ENCODE peak calls at places on chromosomes 3 and 15, in six cellular contexts. I is neural progenitor cell; J is IMR-90; U is Peyer's patch; K is CD8-positive, alpha-beta T cell; M is uterus. W is an unnamed sample. For H3K36me3, the result is how much of the 10 kb centered on the place peaks cover.

GRCh38 chr15:33298631-33299030 is 12.1 kb upstream of the RYR3 start:
- DNase-seq in I (no peak), J (no peak), U (no peak), K (no peak), M (no peak), W (no peak)

GRCh38 chr3:139574026-139574947 is 34.7 kb upstream of the RBP1 start:
- DNase-seq in I (no peak), J (no peak), U (no peak), K (no peak), M (peak), W (peak)

GRCh38 chr15:57061696-57062095 is 143.3 kb downstream of the TCF12 start:
- DNase-seq in I (no peak), J (peak), U (no peak), K (no peak), M (no peak), W (no peak)

GRCh38 chr3:14273886-14274517 is 95.4 kb downstream of the LSM3 start:
- DNase-seq in I (no peak), J (peak), U (no peak), K (no peak), M (no peak), W (no peak)

GRCh38 chr15:66149871-66150270 is 103.7 kb downstream of the MEGF11 start:
- DNase-seq in I (peak), J (no peak), U (no peak), K (no peak), M (no peak), W (no peak)

GRCh38 chr3:72187131-72187530 is 402.2 kb upstream of the PROK2 start:
- DNase-seq in I (peak), J (no peak), U (no peak), K (no peak), M (no peak), W (no peak)

GRCh38 chr3:169998668-169999131 is 32.1 kb downstream of the SEC62 start:
- DNase-seq in I (no peak), J (peak), U (no peak), K (no peak), M (no peak), W (no peak)

GRCh38 chr3:46549408-46549904 is 16.6 kb downstream of the LRRC2 start:
- DNase-seq in I (no peak), J (no peak), U (no peak), K (no peak), M (no peak), W (no peak)

GRCh38 chr3:192929146-192929545 is 11.5 kb upstream of the MB21D2 start:
- DNase-seq in I (no peak), J (peak), U (no peak), K (no peak), M (no peak), W (no peak)

GRCh38 chr3:197023241-197023997 is 6.2 kb downstream of the MELTF start:
- DNase-seq in I (no peak), J (no peak), U (peak), K (no peak), M (no peak), W (no peak)

GRCh38 chr3:20608054-20608738 is 422.2 kb upstream of the SGO1 start:
- DNase-seq in I (no peak), J (no peak), U (no peak), K (no peak), M (no peak), W (no peak)

GRCh38 chr3:158792709-158793108 is 9.1 kb upstream of the MFSD1 start:
- DNase-seq in I (no peak), J (peak), U (no peak), K (no peak), M (no peak), W (no peak)

GRCh38 chr15:41659855-41660234 is 360 bp upstream of the MGA start:
- DNase-seq in I (no peak), J (no peak), U (no peak), K (no peak), M (no peak), W (peak)

GRCh38 chr15:75836953-75837321 is 6.3 kb upstream of the UBE2Q2 start:
- DNase-seq in I (no peak), J (peak), U (peak), K (no peak), M (no peak), W (no peak)

GRCh38 chr15:55526559-55527036 is 18.6 kb upstream of the DNAAF4 start:
- DNase-seq in I (peak), J (peak), U (no peak), K (no peak), M (no peak), W (peak)

GRCh38 chr3:42115223-42115622 is 24.1 kb downstream of the TRAK1 start:
- DNase-seq in I (no peak), J (no peak), U (no peak), K (no peak), M (no peak), W (no peak)

GRCh38 chr3:42116466-42116865 is 25.3 kb downstream of the TRAK1 start:
- DNase-seq in I (no peak), J (peak), U (no peak), K (no peak), M (no peak), W (no peak)

GRCh38 chr3:42115946-42116345 is 24.8 kb downstream of the TRAK1 start:
- DNase-seq in I (no peak), J (no peak), U (no peak), K (no peak), M (no peak), W (no peak)

GRCh38 chr3:42118762-42119361 is 27.7 kb downstream of the TRAK1 start:
- DNase-seq in I (peak), J (peak), U (peak), K (no peak), M (no peak), W (no peak)

GRCh38 chr3:42117175-42118008 is 26.2 kb downstream of the TRAK1 start:
- DNase-seq in I (peak), J (peak), U (peak), K (no peak), M (peak), W (no peak)
- TF ChIP-seq CTCF in I (peak), J (peak), U (peak), K (peak), M (peak), W (peak)

DNA sequence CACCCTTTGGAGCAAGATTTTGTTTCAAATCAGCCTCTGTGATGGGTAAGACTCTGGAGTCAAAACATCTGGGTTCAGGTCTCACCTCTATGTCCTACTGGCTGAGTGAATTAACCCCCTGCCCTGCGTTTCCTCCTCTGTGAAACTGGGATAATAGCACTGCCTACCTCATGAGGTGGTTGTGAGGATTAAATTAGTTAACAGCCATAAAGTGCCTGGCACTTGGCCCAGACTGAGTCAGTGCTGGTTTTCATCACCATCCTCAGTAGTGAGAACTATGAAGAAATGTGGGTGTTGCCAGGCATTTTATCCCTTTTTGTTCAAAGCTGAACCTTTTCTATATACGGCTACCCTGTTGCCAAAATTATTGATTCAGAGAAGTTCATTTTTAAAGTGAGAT is 36.0 kb downstream of the EIF2AK4 start:
- DNase-seq in I (no peak), J (peak), U (peak), K (no peak), M (peak), W (no peak)
- H3K36me3 ChIP-seq in I (under half), J (under half), U (under half), K (under half), M (under half), W (under half)

DNA sequence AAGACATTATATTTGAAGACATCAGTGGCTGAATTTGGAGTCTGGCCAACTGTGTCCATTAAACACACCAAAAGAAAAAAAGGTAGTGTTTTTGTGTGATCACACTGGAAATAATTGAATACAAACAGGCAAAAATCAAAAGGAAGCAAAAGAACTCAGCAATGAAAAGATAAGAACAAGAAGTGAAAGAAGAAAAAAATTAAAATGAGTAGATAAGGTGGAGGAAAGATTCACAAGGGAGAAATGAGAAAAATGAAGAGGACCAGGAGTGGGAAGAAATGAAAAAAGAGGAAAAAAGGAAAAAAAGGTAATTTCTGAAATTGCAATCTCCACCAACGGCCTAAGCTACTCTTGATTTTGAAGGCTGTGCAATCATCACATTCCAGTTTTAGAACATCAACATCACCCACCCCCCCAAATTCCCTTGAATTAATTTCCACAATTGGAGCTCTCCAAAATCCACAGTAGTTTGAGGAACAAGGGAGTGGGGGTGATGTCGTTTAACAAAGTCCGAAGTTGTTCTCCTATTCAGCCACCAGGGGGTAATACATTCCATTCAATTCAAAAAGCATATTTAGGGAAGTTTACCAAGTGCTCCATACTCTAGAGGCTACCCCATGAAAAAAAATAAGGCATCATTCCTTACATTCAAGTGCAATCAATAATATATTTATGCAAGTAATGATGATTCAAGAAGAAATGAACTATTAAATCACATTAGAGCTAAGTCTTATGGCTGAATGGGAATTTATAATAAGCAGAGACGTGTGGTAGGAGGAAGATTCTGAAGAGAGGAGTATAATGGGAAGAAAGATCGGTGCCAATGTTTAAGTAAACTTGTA is 37.4 kb downstream of the ZNF860 start:
- DNase-seq in I (peak), J (peak), U (no peak), K (no peak), M (no peak), W (no peak)
- TF ChIP-seq CTCF in I (peak), J (peak), U (peak), K (peak), M (peak), W (peak)

GRCh38 chr3:120763601-120764000 is 21.1 kb downstream of the GTF2E1 start:
- DNase-seq in I (no peak), J (no peak), U (no peak), K (no peak), M (no peak), W (no peak)

GRCh38 chr3:120766576-120766975 is 24.0 kb downstream of the GTF2E1 start:
- DNase-seq in I (no peak), J (no peak), U (no peak), K (no peak), M (no peak), W (no peak)

GRCh38 chr3:120764206-120764605 is 21.7 kb downstream of the GTF2E1 start:
- DNase-seq in I (no peak), J (no peak), U (no peak), K (no peak), M (no peak), W (no peak)

GRCh38 chr3:120765830-120766511 is 23.4 kb downstream of the GTF2E1 start:
- DNase-seq in I (no peak), J (no peak), U (no peak), K (no peak), M (no peak), W (no peak)

GRCh38 chr3:120762575-120762974 is 20.0 kb downstream of the GTF2E1 start:
- DNase-seq in I (no peak), J (peak), U (no peak), K (no peak), M (no peak), W (no peak)
- H3K36me3 ChIP-seq in I (under half), J (under half), U (under half), K (under half), M (under half), W (under half)

GRCh38 chr3:128849776-128850542 is 29.5 kb upstream of the ACAD9 start:
- DNase-seq in I (peak), J (no peak), U (no peak), K (no peak), M (no peak), W (no peak)
- TF ChIP-seq CTCF in I (peak), J (peak), U (no peak), K (no peak), M (no peak), W (no peak)

GRCh38 chr15:34883042-34883441 is 86.5 kb downstream of the AQR start:
- DNase-seq in I (no peak), J (peak), U (no peak), K (no peak), M (no peak), W (no peak)
- H3K36me3 ChIP-seq in I (under half), J (under half), U (under half), K (under half), M (under half), W (under half)

GRCh38 chr3:187295635-187296034 is 4.1 kb upstream of the MASP1 start:
- DNase-seq in I (peak), J (no peak), U (no peak), K (no peak), M (no peak), W (no peak)
- TF ChIP-seq CTCF in I (peak), J (peak), U (no peak), K (no peak), M (no peak), W (no peak)

GRCh38 chr15:90790057-90790456 is 72.9 kb downstream of the BLM start:
- DNase-seq in I (no peak), J (no peak), U (no peak), K (no peak), M (no peak), W (no peak)
- H3K36me3 ChIP-seq in I (under half), J (under half), U (under half), K (under half), M (under half), W (under half)

DNA sequence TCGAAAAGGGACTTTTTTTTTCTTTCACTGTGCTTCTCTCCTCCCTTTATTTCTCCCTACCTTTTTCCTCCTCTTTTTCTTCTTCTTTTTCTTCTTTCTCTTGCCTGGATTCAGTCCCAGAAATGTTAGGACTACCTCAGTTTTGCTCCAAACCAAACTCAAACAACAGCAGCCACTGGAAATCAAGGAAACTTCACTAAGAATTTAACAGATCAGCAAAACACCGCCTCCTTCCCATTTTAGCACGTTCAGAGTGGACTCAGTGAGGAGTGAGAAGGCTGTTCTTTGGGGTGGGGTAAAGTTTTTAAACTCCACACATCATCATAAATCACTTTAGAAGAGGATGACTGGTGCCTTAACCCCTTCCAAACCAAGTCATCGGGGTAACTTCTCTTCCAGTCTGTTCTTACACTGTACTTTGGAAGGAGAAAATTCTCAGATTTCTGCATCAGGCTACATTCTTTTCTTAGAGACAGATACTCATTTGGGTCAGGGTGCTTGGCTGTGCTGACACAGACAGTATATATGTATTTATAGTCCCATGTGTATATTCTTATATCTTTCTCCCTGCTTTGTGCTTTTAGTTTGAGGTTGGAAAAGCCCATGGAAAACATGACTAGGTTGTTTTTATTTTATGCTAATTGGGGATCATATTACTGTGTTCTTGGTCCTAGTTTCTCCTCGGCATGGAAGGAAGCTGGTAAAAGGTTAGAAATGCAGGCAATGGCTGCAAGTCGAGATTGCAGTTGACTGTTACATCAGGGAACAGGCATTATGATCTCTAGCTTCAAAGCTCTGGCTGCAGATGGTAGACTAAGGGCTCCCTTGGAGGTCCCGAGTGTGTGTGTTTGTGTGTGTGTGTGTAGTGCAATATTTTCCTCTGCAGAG is at the start of gene CCDC80:
- DNase-seq in I (peak), J (peak), U (no peak), K (no peak), M (peak), W (no peak)
- TF ChIP-seq CTCF in I (no peak), J (no peak), U (no peak), K (no peak), M (no peak), W (no peak)

W was measured in adrenal gland.